ENCODE peak calls at places on chromosomes 2 and 18, in six cellular contexts. One of them, this sample, is unnamed.

GRCh38 chr2:109108740-109109139 is 20.3 kb upstream of the SH3RF3 start:
- DNase-seq in OCI-LY7: no peak
- DNase-seq in activated CD4-positive, CD25-positive, alpha-beta regulatory T cell treated with anti-CD3 and anti-CD28 coated beads, Interleukin-2, amount 50 U/mL, for 72 hours: no peak
- DNase-seq in NCI-H1105: no peak
- DNase-seq in skeletal muscle cell: no peak
- DNase-seq in brain microvascular endothelial cell: no peak
- DNase-seq in this sample: peak; percentile 47

GRCh38 chr2:52463457-52463856 is 1304.1 kb upstream of the CHAC2 start:
- DNase-seq in OCI-LY7: no peak
- DNase-seq in activated CD4-positive, CD25-positive, alpha-beta regulatory T cell treated with anti-CD3 and anti-CD28 coated beads, Interleukin-2, amount 50 U/mL, for 72 hours: no peak
- DNase-seq in NCI-H1105: no peak
- DNase-seq in skeletal muscle cell: no peak
- DNase-seq in brain microvascular endothelial cell: no peak
- DNase-seq in this sample: no peak

GRCh38 chr2:22795467-22795866 is 589.5 kb upstream of the KLHL29 start:
- DNase-seq in OCI-LY7: no peak
- DNase-seq in activated CD4-positive, CD25-positive, alpha-beta regulatory T cell treated with anti-CD3 and anti-CD28 coated beads, Interleukin-2, amount 50 U/mL, for 72 hours: no peak
- DNase-seq in NCI-H1105: no peak
- DNase-seq in skeletal muscle cell: no peak
- DNase-seq in brain microvascular endothelial cell: no peak
- DNase-seq in this sample: no peak

GRCh38 chr2:146764301-146764700 is 1080.5 kb upstream of the ACVR2A start:
- DNase-seq in OCI-LY7: no peak
- DNase-seq in activated CD4-positive, CD25-positive, alpha-beta regulatory T cell treated with anti-CD3 and anti-CD28 coated beads, Interleukin-2, amount 50 U/mL, for 72 hours: no peak
- DNase-seq in NCI-H1105: no peak
- DNase-seq in skeletal muscle cell: no peak
- DNase-seq in brain microvascular endothelial cell: peak; percentile 60
- DNase-seq in this sample: no peak

GRCh38 chr2:207042841-207043240 is 103.5 kb downstream of the CPO start:
- DNase-seq in OCI-LY7: no peak
- DNase-seq in activated CD4-positive, CD25-positive, alpha-beta regulatory T cell treated with anti-CD3 and anti-CD28 coated beads, Interleukin-2, amount 50 U/mL, for 72 hours: no peak
- DNase-seq in NCI-H1105: peak; percentile 19
- DNase-seq in skeletal muscle cell: no peak
- DNase-seq in brain microvascular endothelial cell: no peak
- DNase-seq in this sample: no peak

GRCh38 chr2:128026422-128027277 is 1.2 kb downstream of the SAP130 start:
- DNase-seq in OCI-LY7: no peak
- DNase-seq in activated CD4-positive, CD25-positive, alpha-beta regulatory T cell treated with anti-CD3 and anti-CD28 coated beads, Interleukin-2, amount 50 U/mL, for 72 hours: no peak
- DNase-seq in NCI-H1105: no peak
- DNase-seq in skeletal muscle cell: no peak
- DNase-seq in brain microvascular endothelial cell: no peak
- DNase-seq in this sample: no peak

GRCh38 chr2:26765475-26766200 is 1.6 kb downstream of the SLC35F6 start:
- DNase-seq in OCI-LY7: no peak
- DNase-seq in activated CD4-positive, CD25-positive, alpha-beta regulatory T cell treated with anti-CD3 and anti-CD28 coated beads, Interleukin-2, amount 50 U/mL, for 72 hours: no peak
- DNase-seq in NCI-H1105: no peak
- DNase-seq in skeletal muscle cell: no peak
- DNase-seq in brain microvascular endothelial cell: no peak
- DNase-seq in this sample: no peak

GRCh38 chr2:239298126-239298804 is 102.6 kb downstream of the HDAC4 start:
- DNase-seq in OCI-LY7: peak; percentile 6
- DNase-seq in activated CD4-positive, CD25-positive, alpha-beta regulatory T cell treated with anti-CD3 and anti-CD28 coated beads, Interleukin-2, amount 50 U/mL, for 72 hours: peak; percentile 37
- DNase-seq in NCI-H1105: no peak
- DNase-seq in skeletal muscle cell: no peak
- DNase-seq in brain microvascular endothelial cell: no peak
- DNase-seq in this sample: no peak

GRCh38 chr2:127625146-127625943 is 20.6 kb upstream of the GPR17 start:
- DNase-seq in OCI-LY7: no peak
- DNase-seq in activated CD4-positive, CD25-positive, alpha-beta regulatory T cell treated with anti-CD3 and anti-CD28 coated beads, Interleukin-2, amount 50 U/mL, for 72 hours: no peak
- DNase-seq in NCI-H1105: no peak
- DNase-seq in skeletal muscle cell: no peak
- DNase-seq in brain microvascular endothelial cell: no peak
- DNase-seq in this sample: no peak

GRCh38 chr18:11136241-11136640 is 13.1 kb downstream of the PIEZO2 start:
- DNase-seq in OCI-LY7: no peak
- DNase-seq in activated CD4-positive, CD25-positive, alpha-beta regulatory T cell treated with anti-CD3 and anti-CD28 coated beads, Interleukin-2, amount 50 U/mL, for 72 hours: no peak
- DNase-seq in NCI-H1105: no peak
- DNase-seq in skeletal muscle cell: no peak
- DNase-seq in brain microvascular endothelial cell: peak; percentile 27
- DNase-seq in this sample: no peak

GRCh38 chr2:162071016-162071415 is 3.0 kb downstream of the DPP4 start:
- DNase-seq in OCI-LY7: no peak
- DNase-seq in activated CD4-positive, CD25-positive, alpha-beta regulatory T cell treated with anti-CD3 and anti-CD28 coated beads, Interleukin-2, amount 50 U/mL, for 72 hours: no peak
- DNase-seq in NCI-H1105: no peak
- DNase-seq in skeletal muscle cell: no peak
- DNase-seq in brain microvascular endothelial cell: no peak
- DNase-seq in this sample: no peak

GRCh38 chr2:238861766-238862315 is 14.0 kb downstream of the TWIST2 start:
- DNase-seq in OCI-LY7: no peak
- DNase-seq in activated CD4-positive, CD25-positive, alpha-beta regulatory T cell treated with anti-CD3 and anti-CD28 coated beads, Interleukin-2, amount 50 U/mL, for 72 hours: no peak
- DNase-seq in NCI-H1105: no peak
- DNase-seq in skeletal muscle cell: no peak
- DNase-seq in brain microvascular endothelial cell: no peak
- DNase-seq in this sample: no peak

GRCh38 chr2:55175254-55176093 is 56.6 kb downstream of the CLHC1 start:
- DNase-seq in OCI-LY7: peak; percentile 77
- DNase-seq in activated CD4-positive, CD25-positive, alpha-beta regulatory T cell treated with anti-CD3 and anti-CD28 coated beads, Interleukin-2, amount 50 U/mL, for 72 hours: no peak
- DNase-seq in NCI-H1105: no peak
- DNase-seq in skeletal muscle cell: no peak
- DNase-seq in brain microvascular endothelial cell: no peak
- DNase-seq in this sample: no peak

GRCh38 chr2:203886579-203887230 is 19.1 kb downstream of the CTLA4 start:
- DNase-seq in OCI-LY7: no peak
- DNase-seq in activated CD4-positive, CD25-positive, alpha-beta regulatory T cell treated with anti-CD3 and anti-CD28 coated beads, Interleukin-2, amount 50 U/mL, for 72 hours: no peak
- DNase-seq in NCI-H1105: no peak
- DNase-seq in skeletal muscle cell: no peak
- DNase-seq in brain microvascular endothelial cell: no peak
- DNase-seq in this sample: no peak

GRCh38 chr18:8314123-8314522 is 295.1 kb upstream of the RAB12 start:
- DNase-seq in OCI-LY7: no peak
- DNase-seq in activated CD4-positive, CD25-positive, alpha-beta regulatory T cell treated with anti-CD3 and anti-CD28 coated beads, Interleukin-2, amount 50 U/mL, for 72 hours: no peak
- DNase-seq in NCI-H1105: no peak
- DNase-seq in skeletal muscle cell: no peak
- DNase-seq in brain microvascular endothelial cell: no peak
- DNase-seq in this sample: no peak

GRCh38 chr2:98476192-98476868 is 31.7 kb downstream of the INPP4A start:
- DNase-seq in OCI-LY7: no peak
- DNase-seq in activated CD4-positive, CD25-positive, alpha-beta regulatory T cell treated with anti-CD3 and anti-CD28 coated beads, Interleukin-2, amount 50 U/mL, for 72 hours: no peak
- DNase-seq in NCI-H1105: peak; percentile 35
- DNase-seq in skeletal muscle cell: no peak
- DNase-seq in brain microvascular endothelial cell: no peak
- DNase-seq in this sample: no peak

GRCh38 chr2:32061973-32062861 is 1.1 kb upstream of the SPAST start:
- DNase-seq in OCI-LY7: no peak
- DNase-seq in activated CD4-positive, CD25-positive, alpha-beta regulatory T cell treated with anti-CD3 and anti-CD28 coated beads, Interleukin-2, amount 50 U/mL, for 72 hours: no peak
- DNase-seq in NCI-H1105: peak; percentile 28
- DNase-seq in skeletal muscle cell: peak; percentile 38
- DNase-seq in brain microvascular endothelial cell: peak; percentile 35
- DNase-seq in this sample: peak; percentile 27

GRCh38 chr18:7325126-7325430 is 94.2 kb downstream of the LRRC30 start:
- DNase-seq in OCI-LY7: no peak
- DNase-seq in activated CD4-positive, CD25-positive, alpha-beta regulatory T cell treated with anti-CD3 and anti-CD28 coated beads, Interleukin-2, amount 50 U/mL, for 72 hours: no peak
- DNase-seq in NCI-H1105: no peak
- DNase-seq in skeletal muscle cell: no peak
- DNase-seq in brain microvascular endothelial cell: no peak
- DNase-seq in this sample: no peak

GRCh38 chr18:3360211-3360610 is 89.8 kb upstream of the TGIF1 start:
- DNase-seq in OCI-LY7: no peak
- DNase-seq in activated CD4-positive, CD25-positive, alpha-beta regulatory T cell treated with anti-CD3 and anti-CD28 coated beads, Interleukin-2, amount 50 U/mL, for 72 hours: no peak
- DNase-seq in NCI-H1105: no peak
- DNase-seq in skeletal muscle cell: no peak
- DNase-seq in brain microvascular endothelial cell: no peak
- DNase-seq in this sample: no peak

GRCh38 chr18:39951321-39951720 is 2003.7 kb upstream of the PIK3C3 start:
- DNase-seq in OCI-LY7: no peak
- DNase-seq in activated CD4-positive, CD25-positive, alpha-beta regulatory T cell treated with anti-CD3 and anti-CD28 coated beads, Interleukin-2, amount 50 U/mL, for 72 hours: no peak
- DNase-seq in NCI-H1105: no peak
- DNase-seq in skeletal muscle cell: no peak
- DNase-seq in brain microvascular endothelial cell: no peak
- DNase-seq in this sample: no peak

GRCh38 chr2:6167592-6168138 is 475.5 kb downstream of the SOX11 start:
- DNase-seq in OCI-LY7: no peak
- DNase-seq in activated CD4-positive, CD25-positive, alpha-beta regulatory T cell treated with anti-CD3 and anti-CD28 coated beads, Interleukin-2, amount 50 U/mL, for 72 hours: no peak
- DNase-seq in NCI-H1105: no peak
- DNase-seq in skeletal muscle cell: no peak
- DNase-seq in brain microvascular endothelial cell: no peak
- DNase-seq in this sample: no peak

GRCh38 chr2:200318940-200319435 is 12.5 kb downstream of the SPATS2L start:
- DNase-seq in OCI-LY7: no peak
- DNase-seq in activated CD4-positive, CD25-positive, alpha-beta regulatory T cell treated with anti-CD3 and anti-CD28 coated beads, Interleukin-2, amount 50 U/mL, for 72 hours: no peak
- DNase-seq in NCI-H1105: no peak
- DNase-seq in skeletal muscle cell: no peak
- DNase-seq in brain microvascular endothelial cell: no peak
- DNase-seq in this sample: no peak

GRCh38 chr2:204664708-204665121 is 119.4 kb downstream of the PARD3B start:
- DNase-seq in OCI-LY7: no peak
- DNase-seq in activated CD4-positive, CD25-positive, alpha-beta regulatory T cell treated with anti-CD3 and anti-CD28 coated beads, Interleukin-2, amount 50 U/mL, for 72 hours: no peak
- DNase-seq in NCI-H1105: no peak
- DNase-seq in skeletal muscle cell: no peak
- DNase-seq in brain microvascular endothelial cell: peak; percentile 24
- DNase-seq in this sample: no peak

This sample was measured in type B pancreatic cell.